ENCODE peak calls at places on chromosomes 5 and 9, in nine cellular contexts. One of them, this sample, is unnamed.

GRCh38 chr5:145774442-145774841 is 60.7 kb downstream of the PRELID2 start:
- DNase-seq in activated CD8-positive, alpha-beta memory T cell treated with anti-CD3 and anti-CD28 coated beads, Interleukin-2, amount 50 U/mL, for 48 hours: no peak
- DNase-seq in activated T-cell treated with anti-CD3 and anti-CD28 coated beads for 1 hour: no peak
- DNase-seq in frontal cortex: no peak
- DNase-seq in AG09309: no peak
- DNase-seq in NCI-H748 treated with DMSO at 0.1 percent for 48 hours: no peak
- DNase-seq in COR-L47: no peak
- DNase-seq in SHP77: no peak
- DNase-seq in lower leg skin: no peak
- DNase-seq in this sample: no peak

GRCh38 chr9:113482341-113482740 is 18.8 kb downstream of the RGS3 start:
- DNase-seq in AG09309: no peak
- DNase-seq in frontal cortex: no peak
- DNase-seq in activated CD8-positive, alpha-beta memory T cell treated with anti-CD3 and anti-CD28 coated beads, Interleukin-2, amount 50 U/mL, for 48 hours: peak
- DNase-seq in NCI-H748 treated with DMSO at 0.1 percent for 48 hours: no peak
- DNase-seq in activated T-cell treated with anti-CD3 and anti-CD28 coated beads for 1 hour: no peak
- DNase-seq in lower leg skin: no peak
- DNase-seq in COR-L47: no peak
- DNase-seq in SHP77: no peak
- DNase-seq in this sample: no peak

GRCh38 chr5:63398346-63398745 is 563.9 kb downstream of the HTR1A start:
- DNase-seq in frontal cortex: no peak
- DNase-seq in AG09309: no peak
- DNase-seq in COR-L47: no peak
- DNase-seq in SHP77: no peak
- DNase-seq in activated CD8-positive, alpha-beta memory T cell treated with anti-CD3 and anti-CD28 coated beads, Interleukin-2, amount 50 U/mL, for 48 hours: no peak
- DNase-seq in NCI-H748 treated with DMSO at 0.1 percent for 48 hours: no peak
- DNase-seq in activated T-cell treated with anti-CD3 and anti-CD28 coated beads for 1 hour: no peak
- DNase-seq in lower leg skin: no peak
- DNase-seq in this sample: no peak

GRCh38 chr5:5886812-5887486 is 464.5 kb downstream of the ICE1 start:
- DNase-seq in lower leg skin: no peak
- DNase-seq in SHP77: no peak
- DNase-seq in activated T-cell treated with anti-CD3 and anti-CD28 coated beads for 1 hour: peak
- DNase-seq in COR-L47: no peak
- DNase-seq in frontal cortex: no peak
- DNase-seq in AG09309: no peak
- DNase-seq in NCI-H748 treated with DMSO at 0.1 percent for 48 hours: peak
- DNase-seq in activated CD8-positive, alpha-beta memory T cell treated with anti-CD3 and anti-CD28 coated beads, Interleukin-2, amount 50 U/mL, for 48 hours: peak
- DNase-seq in this sample: no peak

GRCh38 chr5:60649288-60649917 is 50.6 kb downstream of the DEPDC1B start:
- DNase-seq in NCI-H748 treated with DMSO at 0.1 percent for 48 hours: peak
- DNase-seq in AG09309: peak
- DNase-seq in lower leg skin: no peak
- DNase-seq in COR-L47: peak
- DNase-seq in frontal cortex: no peak
- DNase-seq in activated CD8-positive, alpha-beta memory T cell treated with anti-CD3 and anti-CD28 coated beads, Interleukin-2, amount 50 U/mL, for 48 hours: no peak
- DNase-seq in SHP77: peak
- DNase-seq in activated T-cell treated with anti-CD3 and anti-CD28 coated beads for 1 hour: no peak
- DNase-seq in this sample: no peak

GRCh38 chr9:21779397-21779796 is 23.0 kb upstream of the MTAP start:
- DNase-seq in SHP77: no peak
- DNase-seq in activated T-cell treated with anti-CD3 and anti-CD28 coated beads for 1 hour: no peak
- DNase-seq in lower leg skin: no peak
- DNase-seq in NCI-H748 treated with DMSO at 0.1 percent for 48 hours: no peak
- DNase-seq in AG09309: no peak
- DNase-seq in COR-L47: no peak
- DNase-seq in frontal cortex: no peak
- DNase-seq in activated CD8-positive, alpha-beta memory T cell treated with anti-CD3 and anti-CD28 coated beads, Interleukin-2, amount 50 U/mL, for 48 hours: no peak
- DNase-seq in this sample: no peak

GRCh38 chr9:95409650-95410426 is 92.3 kb upstream of the FANCC start:
- DNase-seq in lower leg skin: no peak
- DNase-seq in COR-L47: no peak
- DNase-seq in NCI-H748 treated with DMSO at 0.1 percent for 48 hours: no peak
- DNase-seq in SHP77: no peak
- DNase-seq in frontal cortex: no peak
- DNase-seq in AG09309: peak
- DNase-seq in activated T-cell treated with anti-CD3 and anti-CD28 coated beads for 1 hour: no peak
- DNase-seq in activated CD8-positive, alpha-beta memory T cell treated with anti-CD3 and anti-CD28 coated beads, Interleukin-2, amount 50 U/mL, for 48 hours: no peak
- DNase-seq in this sample: no peak

GRCh38 chr5:152631217-152631616 is 226.1 kb upstream of the NMUR2 start:
- DNase-seq in frontal cortex: no peak
- DNase-seq in NCI-H748 treated with DMSO at 0.1 percent for 48 hours: no peak
- DNase-seq in COR-L47: no peak
- DNase-seq in activated T-cell treated with anti-CD3 and anti-CD28 coated beads for 1 hour: no peak
- DNase-seq in AG09309: no peak
- DNase-seq in lower leg skin: no peak
- DNase-seq in activated CD8-positive, alpha-beta memory T cell treated with anti-CD3 and anti-CD28 coated beads, Interleukin-2, amount 50 U/mL, for 48 hours: no peak
- DNase-seq in SHP77: no peak
- DNase-seq in this sample: no peak

GRCh38 chr5:54013556-54014157 is 296.7 kb downstream of the ARL15 start:
- DNase-seq in lower leg skin: peak
- DNase-seq in activated T-cell treated with anti-CD3 and anti-CD28 coated beads for 1 hour: no peak
- DNase-seq in frontal cortex: no peak
- DNase-seq in SHP77: no peak
- DNase-seq in activated CD8-positive, alpha-beta memory T cell treated with anti-CD3 and anti-CD28 coated beads, Interleukin-2, amount 50 U/mL, for 48 hours: no peak
- DNase-seq in AG09309: peak
- DNase-seq in COR-L47: no peak
- DNase-seq in NCI-H748 treated with DMSO at 0.1 percent for 48 hours: no peak
- DNase-seq in this sample: no peak

GRCh38 chr5:35838370-35839042 is 18.2 kb upstream of the IL7R start:
- DNase-seq in SHP77: no peak
- DNase-seq in NCI-H748 treated with DMSO at 0.1 percent for 48 hours: no peak
- DNase-seq in COR-L47: no peak
- DNase-seq in frontal cortex: no peak
- DNase-seq in lower leg skin: no peak
- DNase-seq in activated T-cell treated with anti-CD3 and anti-CD28 coated beads for 1 hour: no peak
- DNase-seq in activated CD8-positive, alpha-beta memory T cell treated with anti-CD3 and anti-CD28 coated beads, Interleukin-2, amount 50 U/mL, for 48 hours: no peak
- DNase-seq in AG09309: no peak
- DNase-seq in this sample: no peak

GRCh38 chr5:31329722-31330121 is 136.2 kb downstream of the CDH6 start:
- DNase-seq in lower leg skin: no peak
- DNase-seq in SHP77: no peak
- DNase-seq in COR-L47: no peak
- DNase-seq in NCI-H748 treated with DMSO at 0.1 percent for 48 hours: no peak
- DNase-seq in AG09309: no peak
- DNase-seq in activated CD8-positive, alpha-beta memory T cell treated with anti-CD3 and anti-CD28 coated beads, Interleukin-2, amount 50 U/mL, for 48 hours: no peak
- DNase-seq in activated T-cell treated with anti-CD3 and anti-CD28 coated beads for 1 hour: no peak
- DNase-seq in frontal cortex: no peak
- DNase-seq in this sample: no peak

GRCh38 chr5:89584339-89584956 is 701.5 kb upstream of the MEF2C start:
- DNase-seq in lower leg skin: no peak
- DNase-seq in activated T-cell treated with anti-CD3 and anti-CD28 coated beads for 1 hour: no peak
- DNase-seq in COR-L47: no peak
- DNase-seq in NCI-H748 treated with DMSO at 0.1 percent for 48 hours: peak
- DNase-seq in activated CD8-positive, alpha-beta memory T cell treated with anti-CD3 and anti-CD28 coated beads, Interleukin-2, amount 50 U/mL, for 48 hours: no peak
- DNase-seq in frontal cortex: no peak
- DNase-seq in SHP77: peak
- DNase-seq in AG09309: peak
- DNase-seq in this sample: no peak

GRCh38 chr5:141529002-141529401 is 40.1 kb downstream of the PCDHGC5 start:
- DNase-seq in frontal cortex: no peak
- DNase-seq in lower leg skin: peak
- DNase-seq in AG09309: no peak
- DNase-seq in SHP77: no peak
- DNase-seq in COR-L47: no peak
- DNase-seq in activated T-cell treated with anti-CD3 and anti-CD28 coated beads for 1 hour: no peak
- DNase-seq in activated CD8-positive, alpha-beta memory T cell treated with anti-CD3 and anti-CD28 coated beads, Interleukin-2, amount 50 U/mL, for 48 hours: no peak
- DNase-seq in NCI-H748 treated with DMSO at 0.1 percent for 48 hours: no peak
- DNase-seq in this sample: no peak

GRCh38 chr5:136016945-136017530 is 11.8 kb upstream of the TGFBI start:
- DNase-seq in AG09309: peak
- DNase-seq in frontal cortex: no peak
- DNase-seq in lower leg skin: no peak
- DNase-seq in COR-L47: no peak
- DNase-seq in SHP77: no peak
- DNase-seq in NCI-H748 treated with DMSO at 0.1 percent for 48 hours: no peak
- DNase-seq in activated T-cell treated with anti-CD3 and anti-CD28 coated beads for 1 hour: no peak
- DNase-seq in activated CD8-positive, alpha-beta memory T cell treated with anti-CD3 and anti-CD28 coated beads, Interleukin-2, amount 50 U/mL, for 48 hours: no peak
- DNase-seq in this sample: peak

GRCh38 chr5:2912741-2913140 is 161.3 kb upstream of the IRX2 start:
- DNase-seq in COR-L47: no peak
- DNase-seq in SHP77: no peak
- DNase-seq in AG09309: no peak
- DNase-seq in activated T-cell treated with anti-CD3 and anti-CD28 coated beads for 1 hour: no peak
- DNase-seq in NCI-H748 treated with DMSO at 0.1 percent for 48 hours: no peak
- DNase-seq in lower leg skin: peak
- DNase-seq in activated CD8-positive, alpha-beta memory T cell treated with anti-CD3 and anti-CD28 coated beads, Interleukin-2, amount 50 U/mL, for 48 hours: no peak
- DNase-seq in frontal cortex: no peak
- DNase-seq in this sample: no peak

GRCh38 chr9:100295240-100295639 is 57.5 kb downstream of the TEX10 start:
- DNase-seq in COR-L47: no peak
- DNase-seq in SHP77: no peak
- DNase-seq in activated T-cell treated with anti-CD3 and anti-CD28 coated beads for 1 hour: no peak
- DNase-seq in AG09309: no peak
- DNase-seq in frontal cortex: no peak
- DNase-seq in activated CD8-positive, alpha-beta memory T cell treated with anti-CD3 and anti-CD28 coated beads, Interleukin-2, amount 50 U/mL, for 48 hours: no peak
- DNase-seq in lower leg skin: no peak
- DNase-seq in NCI-H748 treated with DMSO at 0.1 percent for 48 hours: no peak
- DNase-seq in this sample: no peak

GRCh38 chr5:158010831-158011230 is 151.9 kb upstream of the CLINT1 start:
- DNase-seq in AG09309: no peak
- DNase-seq in frontal cortex: no peak
- DNase-seq in lower leg skin: no peak
- DNase-seq in SHP77: no peak
- DNase-seq in activated CD8-positive, alpha-beta memory T cell treated with anti-CD3 and anti-CD28 coated beads, Interleukin-2, amount 50 U/mL, for 48 hours: no peak
- DNase-seq in activated T-cell treated with anti-CD3 and anti-CD28 coated beads for 1 hour: no peak
- DNase-seq in NCI-H748 treated with DMSO at 0.1 percent for 48 hours: no peak
- DNase-seq in COR-L47: no peak
- DNase-seq in this sample: no peak

GRCh38 chr9:2593754-2594153 is 27.8 kb upstream of the VLDLR start:
- DNase-seq in NCI-H748 treated with DMSO at 0.1 percent for 48 hours: no peak
- DNase-seq in COR-L47: no peak
- DNase-seq in AG09309: no peak
- DNase-seq in lower leg skin: no peak
- DNase-seq in frontal cortex: no peak
- DNase-seq in activated T-cell treated with anti-CD3 and anti-CD28 coated beads for 1 hour: no peak
- DNase-seq in SHP77: no peak
- DNase-seq in activated CD8-positive, alpha-beta memory T cell treated with anti-CD3 and anti-CD28 coated beads, Interleukin-2, amount 50 U/mL, for 48 hours: no peak
- DNase-seq in this sample: no peak

GRCh38 chr9:18855636-18856035 is 177.4 kb downstream of the SAXO1 start:
- DNase-seq in AG09309: no peak
- DNase-seq in frontal cortex: no peak
- DNase-seq in NCI-H748 treated with DMSO at 0.1 percent for 48 hours: no peak
- DNase-seq in COR-L47: no peak
- DNase-seq in activated CD8-positive, alpha-beta memory T cell treated with anti-CD3 and anti-CD28 coated beads, Interleukin-2, amount 50 U/mL, for 48 hours: no peak
- DNase-seq in SHP77: no peak
- DNase-seq in activated T-cell treated with anti-CD3 and anti-CD28 coated beads for 1 hour: no peak
- DNase-seq in lower leg skin: no peak
- DNase-seq in this sample: no peak

GRCh38 chr5:36680066-36680465 is 73.7 kb downstream of the SLC1A3 start:
- DNase-seq in activated T-cell treated with anti-CD3 and anti-CD28 coated beads for 1 hour: no peak
- DNase-seq in COR-L47: no peak
- DNase-seq in SHP77: no peak
- DNase-seq in lower leg skin: peak
- DNase-seq in NCI-H748 treated with DMSO at 0.1 percent for 48 hours: no peak
- DNase-seq in activated CD8-positive, alpha-beta memory T cell treated with anti-CD3 and anti-CD28 coated beads, Interleukin-2, amount 50 U/mL, for 48 hours: no peak
- DNase-seq in AG09309: no peak
- DNase-seq in frontal cortex: no peak
- DNase-seq in this sample: peak

GRCh38 chr5:61677220-61677619 is 345.2 kb downstream of the ZSWIM6 start:
- DNase-seq in activated T-cell treated with anti-CD3 and anti-CD28 coated beads for 1 hour: no peak
- DNase-seq in NCI-H748 treated with DMSO at 0.1 percent for 48 hours: no peak
- DNase-seq in SHP77: no peak
- DNase-seq in AG09309: no peak
- DNase-seq in lower leg skin: no peak
- DNase-seq in frontal cortex: no peak
- DNase-seq in COR-L47: no peak
- DNase-seq in activated CD8-positive, alpha-beta memory T cell treated with anti-CD3 and anti-CD28 coated beads, Interleukin-2, amount 50 U/mL, for 48 hours: no peak
- DNase-seq in this sample: no peak

GRCh38 chr9:114050646-114051045 is 27.5 kb downstream of the AMBP start:
- DNase-seq in lower leg skin: no peak
- DNase-seq in frontal cortex: no peak
- DNase-seq in NCI-H748 treated with DMSO at 0.1 percent for 48 hours: no peak
- DNase-seq in COR-L47: no peak
- DNase-seq in activated T-cell treated with anti-CD3 and anti-CD28 coated beads for 1 hour: no peak
- DNase-seq in activated CD8-positive, alpha-beta memory T cell treated with anti-CD3 and anti-CD28 coated beads, Interleukin-2, amount 50 U/mL, for 48 hours: no peak
- DNase-seq in SHP77: no peak
- DNase-seq in AG09309: no peak
- DNase-seq in this sample: no peak

GRCh38 chr9:133050781-133051180 is 11.0 kb upstream of the CEL start:
- DNase-seq in activated CD8-positive, alpha-beta memory T cell treated with anti-CD3 and anti-CD28 coated beads, Interleukin-2, amount 50 U/mL, for 48 hours: no peak
- DNase-seq in COR-L47: no peak
- DNase-seq in NCI-H748 treated with DMSO at 0.1 percent for 48 hours: no peak
- DNase-seq in SHP77: peak
- DNase-seq in lower leg skin: no peak
- DNase-seq in frontal cortex: no peak
- DNase-seq in activated T-cell treated with anti-CD3 and anti-CD28 coated beads for 1 hour: no peak
- DNase-seq in AG09309: no peak
- DNase-seq in this sample: no peak

GRCh38 chr9:12988259-12988658 is 213.4 kb downstream of the LURAP1L start:
- DNase-seq in activated T-cell treated with anti-CD3 and anti-CD28 coated beads for 1 hour: no peak
- DNase-seq in lower leg skin: no peak
- DNase-seq in NCI-H748 treated with DMSO at 0.1 percent for 48 hours: peak
- DNase-seq in SHP77: no peak
- DNase-seq in COR-L47: no peak
- DNase-seq in activated CD8-positive, alpha-beta memory T cell treated with anti-CD3 and anti-CD28 coated beads, Interleukin-2, amount 50 U/mL, for 48 hours: no peak
- DNase-seq in AG09309: no peak
- DNase-seq in frontal cortex: no peak
- DNase-seq in this sample: no peak

GRCh38 chr9:131500939-131501541 is 1.7 kb upstream of the POMT1 start:
- DNase-seq in lower leg skin: no peak
- DNase-seq in SHP77: no peak
- DNase-seq in COR-L47: no peak
- DNase-seq in AG09309: peak
- DNase-seq in NCI-H748 treated with DMSO at 0.1 percent for 48 hours: no peak
- DNase-seq in activated CD8-positive, alpha-beta memory T cell treated with anti-CD3 and anti-CD28 coated beads, Interleukin-2, amount 50 U/mL, for 48 hours: peak
- DNase-seq in activated T-cell treated with anti-CD3 and anti-CD28 coated beads for 1 hour: no peak
- DNase-seq in frontal cortex: no peak
- DNase-seq in this sample: no peak

GRCh38 chr5:9557696-9558095 is 11.8 kb upstream of the SEMA5A start:
- DNase-seq in frontal cortex: no peak
- DNase-seq in lower leg skin: no peak
- DNase-seq in activated CD8-positive, alpha-beta memory T cell treated with anti-CD3 and anti-CD28 coated beads, Interleukin-2, amount 50 U/mL, for 48 hours: no peak
- DNase-seq in AG09309: no peak
- DNase-seq in COR-L47: no peak
- DNase-seq in SHP77: no peak
- DNase-seq in activated T-cell treated with anti-CD3 and anti-CD28 coated beads for 1 hour: no peak
- DNase-seq in NCI-H748 treated with DMSO at 0.1 percent for 48 hours: no peak
- DNase-seq in this sample: no peak

GRCh38 chr9:113876806-113877236 is 712 bp downstream of the ZNF618 start:
- DNase-seq in NCI-H748 treated with DMSO at 0.1 percent for 48 hours: peak
- DNase-seq in COR-L47: no peak
- DNase-seq in SHP77: no peak
- DNase-seq in lower leg skin: no peak
- DNase-seq in frontal cortex: no peak
- DNase-seq in activated CD8-positive, alpha-beta memory T cell treated with anti-CD3 and anti-CD28 coated beads, Interleukin-2, amount 50 U/mL, for 48 hours: no peak
- DNase-seq in activated T-cell treated with anti-CD3 and anti-CD28 coated beads for 1 hour: no peak
- DNase-seq in AG09309: no peak
- DNase-seq in this sample: no peak

GRCh38 chr9:134659688-134660131 is 18.1 kb downstream of the COL5A1 start:
- DNase-seq in activated CD8-positive, alpha-beta memory T cell treated with anti-CD3 and anti-CD28 coated beads, Interleukin-2, amount 50 U/mL, for 48 hours: no peak
- DNase-seq in activated T-cell treated with anti-CD3 and anti-CD28 coated beads for 1 hour: no peak
- DNase-seq in NCI-H748 treated with DMSO at 0.1 percent for 48 hours: no peak
- DNase-seq in lower leg skin: no peak
- DNase-seq in AG09309: no peak
- DNase-seq in SHP77: no peak
- DNase-seq in COR-L47: no peak
- DNase-seq in frontal cortex: no peak
- DNase-seq in this sample: no peak

This sample was measured in amygdala.